ENCODE peak calls at places on chromosomes 12 and 14, in seven cellular contexts. One of them, this sample, is unnamed.

GRCh38 chr12:30965613-30965985 is 39.1 kb downstream of the TSPAN11 start:
- DNase-seq in upper lobe of left lung: no peak
- DNase-seq in brain microvascular endothelial cell: no peak
- DNase-seq in ovary: no peak
- DNase-seq in body of pancreas: peak
- DNase-seq in heart left ventricle: no peak
- DNase-seq in astrocyte of the cerebellum: no peak
- DNase-seq in this sample: peak

GRCh38 chr12:97336896-97337751 is 125.5 kb upstream of the RMST start:
- DNase-seq in upper lobe of left lung: no peak
- DNase-seq in brain microvascular endothelial cell: no peak
- DNase-seq in ovary: no peak
- DNase-seq in body of pancreas: no peak
- DNase-seq in heart left ventricle: no peak
- DNase-seq in astrocyte of the cerebellum: no peak
- DNase-seq in this sample: no peak

GRCh38 chr12:6182279-6182898 is 17.8 kb upstream of the CD9 start:
- DNase-seq in upper lobe of left lung: peak
- DNase-seq in brain microvascular endothelial cell: peak
- DNase-seq in ovary: peak
- DNase-seq in body of pancreas: peak
- DNase-seq in heart left ventricle: peak
- DNase-seq in astrocyte of the cerebellum: no peak
- DNase-seq in this sample: peak

GRCh38 chr12:49636979-49637378 is 13.6 kb downstream of the PRPF40B start:
- DNase-seq in upper lobe of left lung: peak
- DNase-seq in brain microvascular endothelial cell: peak
- DNase-seq in ovary: peak
- DNase-seq in body of pancreas: peak
- DNase-seq in heart left ventricle: peak
- DNase-seq in astrocyte of the cerebellum: peak
- DNase-seq in this sample: peak

GRCh38 chr12:127785535-127785934 is 481.4 kb upstream of the TMEM132C start:
- DNase-seq in upper lobe of left lung: no peak
- DNase-seq in brain microvascular endothelial cell: peak
- DNase-seq in ovary: no peak
- DNase-seq in body of pancreas: no peak
- DNase-seq in heart left ventricle: peak
- DNase-seq in astrocyte of the cerebellum: peak
- DNase-seq in this sample: peak

GRCh38 chr14:89279649-89280232 is 137.3 kb downstream of the FOXN3 start:
- DNase-seq in upper lobe of left lung: no peak
- DNase-seq in brain microvascular endothelial cell: no peak
- DNase-seq in ovary: no peak
- DNase-seq in body of pancreas: no peak
- DNase-seq in heart left ventricle: no peak
- DNase-seq in astrocyte of the cerebellum: no peak
- DNase-seq in this sample: no peak

GRCh38 chr12:11758838-11759509 is 109.5 kb downstream of the ETV6 start:
- DNase-seq in upper lobe of left lung: no peak
- DNase-seq in brain microvascular endothelial cell: peak
- DNase-seq in ovary: no peak
- DNase-seq in body of pancreas: peak
- DNase-seq in heart left ventricle: no peak
- DNase-seq in astrocyte of the cerebellum: no peak
- DNase-seq in this sample: no peak

GRCh38 chr14:105322791-105323556 is 8.4 kb downstream of the PACS2 start:
- DNase-seq in upper lobe of left lung: no peak
- DNase-seq in brain microvascular endothelial cell: no peak
- DNase-seq in ovary: no peak
- DNase-seq in body of pancreas: no peak
- DNase-seq in heart left ventricle: no peak
- DNase-seq in astrocyte of the cerebellum: no peak
- DNase-seq in this sample: no peak

GRCh38 chr14:55267816-55268215 is 3.4 kb upstream of the FBXO34 start:
- DNase-seq in upper lobe of left lung: peak
- DNase-seq in brain microvascular endothelial cell: no peak
- DNase-seq in ovary: peak
- DNase-seq in body of pancreas: peak
- DNase-seq in heart left ventricle: no peak
- DNase-seq in astrocyte of the cerebellum: no peak
- DNase-seq in this sample: no peak

GRCh38 chr12:116278667-116279066 is 1.2 kb upstream of the MED13L start:
- DNase-seq in upper lobe of left lung: no peak
- DNase-seq in brain microvascular endothelial cell: no peak
- DNase-seq in ovary: no peak
- DNase-seq in body of pancreas: no peak
- DNase-seq in heart left ventricle: no peak
- DNase-seq in astrocyte of the cerebellum: no peak
- DNase-seq in this sample: no peak

GRCh38 chr12:116276433-116277216 is 868 bp downstream of the MED13L start:
- DNase-seq in upper lobe of left lung: peak
- DNase-seq in brain microvascular endothelial cell: peak
- DNase-seq in ovary: peak
- DNase-seq in body of pancreas: peak
- DNase-seq in heart left ventricle: peak
- DNase-seq in astrocyte of the cerebellum: peak
- DNase-seq in this sample: peak

GRCh38 chr12:116278259-116278595 is 734 bp upstream of the MED13L start:
- DNase-seq in upper lobe of left lung: no peak
- DNase-seq in brain microvascular endothelial cell: no peak
- DNase-seq in ovary: no peak
- DNase-seq in body of pancreas: no peak
- DNase-seq in heart left ventricle: no peak
- DNase-seq in astrocyte of the cerebellum: no peak
- DNase-seq in this sample: no peak

GRCh38 chr12:116274552-116275375 is 2.7 kb downstream of the MED13L start:
- DNase-seq in upper lobe of left lung: no peak
- DNase-seq in brain microvascular endothelial cell: no peak
- DNase-seq in ovary: no peak
- DNase-seq in body of pancreas: no peak
- DNase-seq in heart left ventricle: no peak
- DNase-seq in astrocyte of the cerebellum: no peak
- DNase-seq in this sample: no peak

DNA sequence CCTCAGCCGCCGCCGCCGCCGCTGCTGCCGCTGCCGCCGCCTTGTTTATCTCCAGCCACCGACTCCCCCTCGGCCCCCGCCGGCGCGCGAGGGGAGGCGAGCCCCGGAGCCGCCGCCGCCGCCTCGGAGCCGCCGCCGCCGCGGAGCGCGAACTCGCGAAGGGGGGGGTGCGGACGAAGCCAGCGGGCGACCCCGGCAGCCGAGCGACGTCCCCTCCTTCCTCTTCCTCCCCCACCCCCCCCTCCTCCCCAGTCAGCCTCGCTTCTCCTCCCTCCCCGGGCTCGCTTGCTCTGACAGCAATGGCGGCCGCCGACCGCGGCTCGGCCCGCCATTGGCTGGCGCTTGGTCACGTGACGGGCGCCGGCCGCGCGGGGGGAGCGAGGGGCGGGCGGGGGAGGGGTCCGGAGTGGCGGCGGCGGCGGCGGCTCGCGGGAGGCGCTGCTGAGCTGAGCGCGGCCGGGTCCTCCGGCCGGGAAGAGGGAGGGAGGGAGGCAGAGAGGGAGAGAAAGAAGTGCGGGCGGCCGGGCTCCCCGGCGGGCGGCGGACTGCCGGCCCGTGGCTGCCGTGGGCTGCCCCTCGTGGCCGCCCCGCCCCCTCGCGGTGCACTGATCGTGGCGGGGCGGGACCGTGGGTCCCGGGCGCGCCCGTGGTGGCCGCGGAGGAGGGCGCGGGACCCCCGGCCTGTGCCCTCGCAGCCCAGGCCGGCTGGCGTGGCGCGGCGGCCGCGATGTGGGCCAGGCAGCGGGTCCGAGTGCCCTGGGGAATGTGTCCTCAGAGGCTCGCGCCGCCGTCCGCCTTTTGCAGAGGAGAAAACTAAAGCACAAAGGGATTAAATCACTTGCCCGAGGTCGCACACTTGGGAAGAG is at the start of gene MED13L:
- DNase-seq in upper lobe of left lung: peak
- DNase-seq in brain microvascular endothelial cell: peak
- DNase-seq in ovary: peak
- DNase-seq in body of pancreas: peak
- DNase-seq in heart left ventricle: peak
- DNase-seq in astrocyte of the cerebellum: peak
- DNase-seq in this sample: peak
- TF ChIP-seq CTCF in upper lobe of left lung: peak
- TF ChIP-seq CTCF in brain microvascular endothelial cell: peak
- TF ChIP-seq CTCF in ovary: peak
- TF ChIP-seq CTCF in body of pancreas: peak
- TF ChIP-seq CTCF in heart left ventricle: peak
- TF ChIP-seq CTCF in astrocyte of the cerebellum: peak
- TF ChIP-seq CTCF in this sample: peak

DNA sequence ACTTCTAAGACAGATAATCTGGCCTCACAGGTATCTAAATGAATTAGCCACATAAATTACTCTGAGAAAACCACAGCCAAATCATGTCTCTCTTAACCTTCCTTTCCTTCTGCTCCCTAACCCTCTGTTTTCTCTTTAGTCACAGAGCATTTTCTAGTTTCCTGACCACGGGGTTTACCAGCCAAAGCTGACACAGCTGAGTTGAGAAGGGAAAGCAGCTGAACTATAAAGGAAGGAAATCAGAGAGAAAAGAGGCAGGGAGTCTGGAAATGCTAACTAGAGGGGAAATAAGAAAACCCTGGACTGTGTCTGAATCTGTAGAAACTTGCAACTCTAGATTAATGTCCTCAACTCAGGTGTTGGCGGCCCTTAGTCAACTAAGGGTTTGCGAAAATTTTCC is 24.4 kb downstream of the ANKS1B start:
- DNase-seq in upper lobe of left lung: no peak
- DNase-seq in brain microvascular endothelial cell: no peak
- DNase-seq in ovary: no peak
- DNase-seq in body of pancreas: no peak
- DNase-seq in heart left ventricle: no peak
- DNase-seq in astrocyte of the cerebellum: no peak
- DNase-seq in this sample: peak
- TF ChIP-seq CTCF in upper lobe of left lung: no peak
- TF ChIP-seq CTCF in brain microvascular endothelial cell: no peak
- TF ChIP-seq CTCF in ovary: no peak
- TF ChIP-seq CTCF in body of pancreas: no peak
- TF ChIP-seq CTCF in heart left ventricle: no peak
- TF ChIP-seq CTCF in astrocyte of the cerebellum: no peak
- TF ChIP-seq CTCF in this sample: no peak

GRCh38 chr12:106682594-106683234 is 91.8 kb upstream of the RIC8B start:
- DNase-seq in upper lobe of left lung: no peak
- DNase-seq in brain microvascular endothelial cell: no peak
- DNase-seq in ovary: no peak
- DNase-seq in body of pancreas: no peak
- DNase-seq in heart left ventricle: no peak
- DNase-seq in astrocyte of the cerebellum: no peak
- DNase-seq in this sample: peak
- TF ChIP-seq CTCF in upper lobe of left lung: no peak
- TF ChIP-seq CTCF in brain microvascular endothelial cell: peak
- TF ChIP-seq CTCF in ovary: no peak
- TF ChIP-seq CTCF in body of pancreas: no peak
- TF ChIP-seq CTCF in heart left ventricle: peak
- TF ChIP-seq CTCF in astrocyte of the cerebellum: peak
- TF ChIP-seq CTCF in this sample: no peak

GRCh38 chr14:69372146-69372545 is 26.0 kb downstream of the ERH start:
- DNase-seq in upper lobe of left lung: no peak
- DNase-seq in brain microvascular endothelial cell: no peak
- DNase-seq in ovary: no peak
- DNase-seq in body of pancreas: no peak
- DNase-seq in heart left ventricle: no peak
- DNase-seq in astrocyte of the cerebellum: no peak
- DNase-seq in this sample: no peak

GRCh38 chr14:69375722-69376121 is 22.4 kb downstream of the ERH start:
- DNase-seq in upper lobe of left lung: no peak
- DNase-seq in brain microvascular endothelial cell: no peak
- DNase-seq in ovary: no peak
- DNase-seq in body of pancreas: no peak
- DNase-seq in heart left ventricle: no peak
- DNase-seq in astrocyte of the cerebellum: no peak
- DNase-seq in this sample: no peak

GRCh38 chr14:69375182-69375581 is 22.9 kb downstream of the ERH start:
- DNase-seq in upper lobe of left lung: no peak
- DNase-seq in brain microvascular endothelial cell: no peak
- DNase-seq in ovary: no peak
- DNase-seq in body of pancreas: no peak
- DNase-seq in heart left ventricle: no peak
- DNase-seq in astrocyte of the cerebellum: no peak
- DNase-seq in this sample: no peak

GRCh38 chr14:69373104-69373503 is 25.0 kb downstream of the ERH start:
- DNase-seq in upper lobe of left lung: no peak
- DNase-seq in brain microvascular endothelial cell: no peak
- DNase-seq in ovary: no peak
- DNase-seq in body of pancreas: no peak
- DNase-seq in heart left ventricle: no peak
- DNase-seq in astrocyte of the cerebellum: no peak
- DNase-seq in this sample: no peak

DNA sequence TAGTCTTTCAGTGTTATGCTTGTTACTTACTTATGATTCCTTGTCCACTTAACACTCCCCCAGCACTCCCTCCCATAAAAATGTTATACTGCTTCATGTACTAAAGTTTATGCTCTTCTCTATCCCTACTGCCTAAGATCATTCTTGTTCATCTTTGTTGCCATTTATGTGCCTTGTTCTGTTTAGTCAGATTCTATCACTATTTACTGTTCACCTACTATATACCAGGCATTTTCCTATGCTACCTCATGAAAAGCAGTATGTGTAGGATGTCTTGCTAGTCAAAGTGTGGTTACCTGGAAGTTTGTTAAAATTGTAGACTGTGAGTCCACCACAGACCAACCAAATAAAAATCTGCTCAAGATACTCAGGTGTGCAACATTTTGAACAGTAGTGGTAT is 23.9 kb downstream of the ERH start:
- DNase-seq in upper lobe of left lung: no peak
- DNase-seq in brain microvascular endothelial cell: no peak
- DNase-seq in ovary: no peak
- DNase-seq in body of pancreas: no peak
- DNase-seq in heart left ventricle: no peak
- DNase-seq in astrocyte of the cerebellum: no peak
- DNase-seq in this sample: no peak
- TF ChIP-seq CTCF in upper lobe of left lung: no peak
- TF ChIP-seq CTCF in brain microvascular endothelial cell: no peak
- TF ChIP-seq CTCF in ovary: no peak
- TF ChIP-seq CTCF in body of pancreas: no peak
- TF ChIP-seq CTCF in heart left ventricle: no peak
- TF ChIP-seq CTCF in astrocyte of the cerebellum: no peak
- TF ChIP-seq CTCF in this sample: no peak

DNA sequence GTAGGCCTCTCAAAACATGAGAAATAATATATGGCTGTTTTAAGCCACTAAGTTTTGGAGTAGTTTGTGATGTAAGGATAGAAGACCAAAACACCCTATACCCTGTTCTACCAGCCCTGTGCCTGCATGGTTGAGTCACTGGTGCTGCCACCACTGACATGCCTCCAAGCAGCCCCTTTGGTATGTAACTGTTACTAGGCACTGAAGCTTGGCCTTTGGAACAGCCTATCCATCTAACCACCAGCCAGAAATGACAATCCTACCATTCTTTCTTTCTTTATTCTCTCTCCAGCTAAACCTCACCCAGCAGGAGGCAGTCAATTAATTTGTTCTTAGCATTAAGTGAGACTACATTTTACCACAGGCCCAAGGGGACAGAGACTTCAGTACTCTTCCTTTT is 240.3 kb downstream of the MSRB3 start:
- DNase-seq in upper lobe of left lung: no peak
- DNase-seq in brain microvascular endothelial cell: no peak
- DNase-seq in ovary: no peak
- DNase-seq in body of pancreas: no peak
- DNase-seq in heart left ventricle: no peak
- DNase-seq in astrocyte of the cerebellum: no peak
- DNase-seq in this sample: no peak
- TF ChIP-seq CTCF in upper lobe of left lung: no peak
- TF ChIP-seq CTCF in brain microvascular endothelial cell: no peak
- TF ChIP-seq CTCF in ovary: no peak
- TF ChIP-seq CTCF in body of pancreas: no peak
- TF ChIP-seq CTCF in heart left ventricle: no peak
- TF ChIP-seq CTCF in astrocyte of the cerebellum: no peak
- TF ChIP-seq CTCF in this sample: no peak

GRCh38 chr14:88143817-88144216 is 138.9 kb downstream of the GPR65 start:
- DNase-seq in upper lobe of left lung: no peak
- DNase-seq in brain microvascular endothelial cell: no peak
- DNase-seq in ovary: no peak
- DNase-seq in body of pancreas: no peak
- DNase-seq in heart left ventricle: no peak
- DNase-seq in astrocyte of the cerebellum: no peak
- DNase-seq in this sample: no peak
- TF ChIP-seq CTCF in upper lobe of left lung: no peak
- TF ChIP-seq CTCF in brain microvascular endothelial cell: no peak
- TF ChIP-seq CTCF in ovary: no peak
- TF ChIP-seq CTCF in body of pancreas: no peak
- TF ChIP-seq CTCF in heart left ventricle: no peak
- TF ChIP-seq CTCF in astrocyte of the cerebellum: no peak
- TF ChIP-seq CTCF in this sample: no peak